ENCODE peak calls at places on chromosomes 16 and 17, in four cellular contexts. O, H, T and L are unnamed samples.

GRCh38 chr17:45265823-45266222 is 3.9 kb upstream of the SPATA32 start:
- DNase-seq in O (no peak), H (peak), T (no peak), L (peak)

GRCh38 chr17:63442549-63443035 is 3.5 kb downstream of the CYB561 start:
- DNase-seq in O (no peak), H (no peak), T (no peak), L (no peak)

GRCh38 chr17:57665128-57665527 is 80.0 kb downstream of the CCDC182 start:
- DNase-seq in O (no peak), H (no peak), T (no peak), L (no peak)

GRCh38 chr16:12259258-12259657 is 282.7 kb downstream of the SNX29 start:
- DNase-seq in O (no peak), H (no peak), T (no peak), L (no peak)

GRCh38 chr17:4900231-4901107 is 1.1 kb downstream of the C17orf107 start:
- DNase-seq in O (peak), H (no peak), T (no peak), L (no peak)

GRCh38 chr17:54898576-54898975 is 2.1 kb upstream of the TOM1L1 start:
- DNase-seq in O (no peak), H (no peak), T (no peak), L (no peak)

GRCh38 chr17:8121531-8122390 is 2.1 kb downstream of the HES7 start:
- DNase-seq in O (no peak), H (peak), T (no peak), L (no peak)

GRCh38 chr17:76191891-76192290 is 48.4 kb downstream of the RNF157 start:
- DNase-seq in O (no peak), H (no peak), T (no peak), L (no peak)

GRCh38 chr17:8003594-8004181 is 1.3 kb downstream of the GUCY2D start:
- DNase-seq in O (no peak), H (no peak), T (no peak), L (no peak)

GRCh38 chr17:75838410-75838809 is 5.8 kb downstream of the UNC13D start:
- DNase-seq in O (no peak), H (no peak), T (no peak), L (no peak)

GRCh38 chr17:80261159-80261894 is 675 bp downstream of the RNF213 start:
- DNase-seq in O (peak), H (peak), T (no peak), L (no peak)

GRCh38 chr17:80262775-80263244 is 2.2 kb downstream of the RNF213 start:
- DNase-seq in O (no peak), H (no peak), T (no peak), L (no peak)

GRCh38 chr17:80263253-80264047 is 2.8 kb downstream of the RNF213 start:
- DNase-seq in O (peak), H (peak), T (peak), L (peak)

GRCh38 chr17:80261895-80262279 is 1.2 kb downstream of the RNF213 start:
- DNase-seq in O (no peak), H (no peak), T (no peak), L (no peak)

GRCh38 chr17:80262291-80262690 is 1.6 kb downstream of the RNF213 start:
- DNase-seq in O (no peak), H (no peak), T (no peak), L (no peak)
- H3K4me3 ChIP-seq in O (peak), H (peak), T (peak), L (peak)

DNA sequence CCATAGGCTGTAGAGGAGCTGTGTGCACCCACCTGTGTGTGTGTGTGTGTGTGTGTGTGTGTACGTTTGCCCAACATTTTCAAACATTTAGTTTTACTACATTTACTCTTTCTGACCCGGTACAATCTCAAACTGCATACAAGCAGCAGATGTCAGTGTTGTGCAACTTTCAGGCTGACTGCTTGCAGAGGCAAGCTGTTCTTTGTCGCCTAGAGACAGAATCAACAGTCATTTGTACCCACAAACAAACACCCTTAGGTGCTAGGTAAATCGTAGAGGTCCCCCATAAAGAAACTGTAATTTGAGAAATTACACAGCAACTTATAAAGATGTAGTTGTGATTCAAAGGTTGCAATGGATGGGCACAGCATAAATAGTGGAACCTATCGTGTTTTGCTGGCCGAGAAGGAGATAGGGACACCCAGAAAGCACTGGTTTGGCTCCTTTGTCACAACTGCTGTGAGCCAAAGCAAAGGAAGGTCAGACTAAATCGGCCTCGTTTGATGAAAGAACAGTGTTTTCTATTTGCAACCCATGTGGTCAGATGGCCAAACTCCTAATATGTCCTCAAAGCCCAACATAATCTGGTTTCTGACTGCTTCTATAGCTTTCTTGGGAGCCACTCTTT is 478.4 kb downstream of the TOX3 start:
- DNase-seq in O (peak), H (no peak), T (no peak), L (no peak)
- TF ChIP-seq CTCF in O (peak), H (no peak), T (no peak), L (no peak)

DNA sequence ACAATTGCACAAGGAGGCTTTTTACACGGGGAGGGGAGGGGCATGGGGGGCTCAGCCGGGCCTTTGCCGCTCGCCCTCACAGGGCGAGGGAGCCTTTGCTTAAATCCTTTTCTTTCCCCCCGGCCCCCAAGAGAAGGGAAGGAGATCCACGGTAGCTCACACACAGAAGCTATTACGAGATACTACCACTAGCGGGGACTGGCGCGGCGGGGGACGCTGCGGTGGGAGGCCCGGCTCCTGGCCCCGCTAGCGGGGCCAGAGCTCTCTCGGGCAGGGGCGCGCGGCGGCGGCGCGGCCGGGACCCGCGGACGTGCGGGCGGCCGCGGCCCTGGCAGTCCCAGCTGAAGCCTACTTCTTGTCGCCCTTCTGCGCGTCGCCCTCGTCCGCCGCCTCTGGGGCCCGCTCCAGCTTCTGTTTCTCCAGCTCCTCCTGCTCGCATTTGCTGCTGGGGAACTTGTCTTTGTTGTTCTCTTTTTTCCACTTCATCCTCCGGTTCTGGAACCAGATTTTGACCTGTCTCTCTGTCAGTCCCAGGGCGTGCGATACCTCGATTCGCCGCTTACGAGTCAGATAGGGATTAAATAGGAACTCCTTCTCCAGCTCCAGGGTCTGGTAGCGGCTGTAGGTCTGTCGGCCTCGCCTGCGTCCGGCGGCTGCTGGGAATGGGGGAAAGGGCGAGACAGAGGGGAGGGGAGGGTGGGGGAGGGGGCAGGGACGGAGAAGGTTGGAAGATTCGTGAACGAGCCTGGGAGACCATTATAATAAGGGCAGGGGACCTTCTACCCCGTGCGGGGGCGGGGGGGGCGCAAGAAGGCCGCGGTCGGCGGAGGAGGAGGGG is 2.0 kb downstream of the HOXB8 start:
- DNase-seq in O (no peak), H (no peak), T (no peak), L (no peak)
- H3K4me3 ChIP-seq in O (peak), H (peak), T (peak), L (no peak)

GRCh38 chr17:38440614-38441397 is 12.5 kb downstream of the ARHGAP23 start:
- DNase-seq in O (no peak), H (no peak), T (no peak), L (no peak)
- TF ChIP-seq CTCF in O (no peak), H (no peak), T (no peak), L (no peak)

DNA sequence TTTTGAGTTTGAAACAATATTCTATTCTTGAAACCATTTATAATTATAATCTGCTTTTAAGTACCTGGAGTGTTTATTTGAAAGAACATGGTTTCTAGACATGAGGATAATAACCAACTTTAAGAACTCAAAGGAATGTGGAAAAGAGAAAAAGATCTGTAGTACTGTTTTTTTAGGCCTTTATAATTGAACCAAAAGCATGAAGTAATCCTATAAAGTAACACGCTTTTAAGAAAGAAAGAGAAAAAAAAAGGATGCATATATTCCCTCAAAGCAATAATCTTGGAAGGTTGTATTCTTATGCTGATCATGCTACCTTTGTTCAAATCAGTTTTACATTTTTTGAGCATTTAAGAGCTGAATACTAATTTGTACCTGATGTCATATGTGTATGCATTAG is 54.0 kb upstream of the RHBDL3 start:
- DNase-seq in O (no peak), H (no peak), T (no peak), L (no peak)
- H3K4me3 ChIP-seq in O (no peak), H (no peak), T (no peak), L (no peak)

GRCh38 chr16:15970202-15970601 is 20.8 kb downstream of the ABCC1 start:
- DNase-seq in O (no peak), H (no peak), T (no peak), L (no peak)

GRCh38 chr16:15970743-15971434 is 21.5 kb downstream of the ABCC1 start:
- DNase-seq in O (no peak), H (no peak), T (no peak), L (no peak)

GRCh38 chr16:15966420-15967222 is 17.2 kb downstream of the ABCC1 start:
- DNase-seq in O (no peak), H (peak), T (peak), L (no peak)

GRCh38 chr16:15967655-15968315 is 18.4 kb downstream of the ABCC1 start:
- DNase-seq in O (no peak), H (no peak), T (no peak), L (no peak)

DNA sequence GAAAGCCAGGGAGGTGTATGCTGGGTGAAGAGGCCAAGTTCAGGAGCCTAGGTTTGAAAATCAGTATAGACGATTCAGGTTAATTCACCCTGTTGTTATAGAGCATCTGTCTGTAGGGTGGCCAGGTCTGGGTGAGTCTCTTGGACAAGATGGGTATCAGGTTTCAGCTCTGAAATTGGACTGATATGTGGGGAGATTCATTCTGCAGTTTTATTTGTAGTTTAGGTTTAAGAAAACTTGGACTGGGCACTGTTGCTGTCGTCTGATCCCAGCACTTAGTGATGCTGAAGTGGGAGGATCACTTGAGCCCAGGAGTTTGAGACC is 17.8 kb downstream of the ABCC1 start:
- DNase-seq in O (no peak), H (no peak), T (no peak), L (no peak)
- TF ChIP-seq CTCF in O (no peak), H (no peak), T (no peak), L (no peak)